ENCODE peak calls at places on chromosomes 6 and 20, in six cellular contexts. X is endothelial cell of umbilical vein; Y is ovary; T is neural progenitor cell; P is suprapubic skin; Z is CD4-positive, CD25-positive, alpha-beta regulatory T cell. S is an unnamed sample. For H3K4me1, the result is how much of the 10 kb centered on the place peaks cover.

GRCh38 chr20:63908008-63908682 is 13.2 kb downstream of the DNAJC5 start:
- DNase-seq in X (no peak), Y (no peak), T (no peak), P (no peak), Z (no peak), S (no peak)

GRCh38 chr6:144335914-144336313 is 50.8 kb downstream of the UTRN start:
- DNase-seq in X (no peak), Y (no peak), T (no peak), P (no peak), Z (no peak), S (no peak)

GRCh38 chr6:4300917-4301316 is 165.5 kb upstream of the ECI2 start:
- DNase-seq in X (no peak), Y (no peak), T (no peak), P (no peak), Z (no peak), S (no peak)

GRCh38 chr20:46117704-46118467 is at the start of gene CD40:
- DNase-seq in X (peak), Y (peak), T (peak), P (peak), Z (peak), S (peak)

GRCh38 chr6:43702522-43703440 is 15.2 kb upstream of the MRPS18A start:
- DNase-seq in X (peak), Y (peak), T (peak), P (peak), Z (no peak), S (peak)

GRCh38 chr20:16128538-16129106 is 444.6 kb downstream of the KIF16B start:
- DNase-seq in X (no peak), Y (no peak), T (no peak), P (no peak), Z (no peak), S (no peak)

GRCh38 chr6:71621918-71622519 is 264.3 kb upstream of the RIMS1 start:
- DNase-seq in X (peak), Y (no peak), T (peak), P (no peak), Z (no peak), S (no peak)

GRCh38 chr6:27145731-27146455 is 101.6 kb upstream of the PRSS16 start:
- DNase-seq in X (peak), Y (peak), T (peak), P (peak), Z (peak), S (peak)

GRCh38 chr6:701696-702479 is 8.9 kb upstream of the EXOC2 start:
- DNase-seq in X (no peak), Y (no peak), T (peak), P (no peak), Z (no peak), S (no peak)

GRCh38 chr20:44586289-44586911 is 4.0 kb downstream of the PKIG start:
- DNase-seq in X (peak), Y (no peak), T (no peak), P (no peak), Z (no peak), S (no peak)

GRCh38 chr6:56840467-56841371 is 114.2 kb upstream of the BEND6 start:
- DNase-seq in X (peak), Y (no peak), T (no peak), P (no peak), Z (no peak), S (no peak)

GRCh38 chr6:31652925-31653724 is 664 bp upstream of the BAG6 start:
- DNase-seq in X (no peak), Y (peak), T (peak), P (peak), Z (peak), S (peak)

GRCh38 chr6:150118208-150118607 is 24.6 kb upstream of the PPP1R14C start:
- DNase-seq in X (no peak), Y (no peak), T (peak), P (no peak), Z (no peak), S (no peak)

GRCh38 chr20:47370850-47371782 is 14.6 kb upstream of the ZMYND8 start:
- DNase-seq in X (no peak), Y (no peak), T (peak), P (no peak), Z (no peak), S (peak)

GRCh38 chr20:58545565-58546195 is 30.5 kb upstream of the APCDD1L start:
- DNase-seq in X (no peak), Y (no peak), T (no peak), P (peak), Z (no peak), S (no peak)
- H3K27ac ChIP-seq in X (no peak), Y (no peak), T (no peak), P (no peak), Z (no peak), S (no peak)

DNA sequence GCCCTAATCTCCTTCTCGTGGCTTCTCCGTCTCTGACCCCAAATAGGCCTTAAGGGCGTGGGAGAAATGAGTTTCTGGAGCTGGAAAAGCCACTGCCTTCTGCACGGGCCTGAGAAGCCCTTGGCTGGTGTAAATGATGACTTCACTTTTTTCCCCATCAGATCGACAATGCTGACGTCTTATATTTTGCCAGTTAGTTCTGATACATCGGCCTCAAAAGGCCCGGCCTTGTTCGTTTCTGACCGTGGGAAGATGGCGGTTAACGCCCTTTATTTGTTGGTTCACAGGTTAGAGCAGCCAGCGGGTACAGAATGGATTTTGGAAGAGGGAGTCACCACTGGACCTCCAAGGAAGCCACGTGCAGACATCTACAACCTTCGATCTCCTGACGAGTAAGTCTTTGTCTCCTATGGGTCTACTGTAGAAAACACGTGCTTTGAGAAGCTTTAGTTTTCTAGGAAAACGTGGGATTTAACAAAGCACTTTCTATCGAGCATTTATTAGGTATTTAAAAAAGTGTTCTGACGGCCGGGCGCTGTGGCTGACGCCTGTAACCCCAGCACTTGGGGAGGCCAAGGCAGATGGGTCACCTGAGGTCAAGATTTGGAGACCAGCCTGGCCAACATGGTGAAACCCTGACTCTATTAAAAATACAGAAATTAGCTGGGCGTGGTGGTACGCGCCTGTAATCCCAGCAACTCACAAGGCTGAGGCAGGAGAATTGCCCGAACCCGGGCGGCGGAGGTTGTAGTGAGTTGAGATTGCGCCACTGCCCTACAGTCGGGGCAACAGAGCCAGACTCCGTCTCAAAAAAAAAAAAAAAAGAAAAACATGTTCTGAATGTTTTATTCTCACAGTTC is 1.2 kb upstream of the ZNFX1 start:
- DNase-seq in X (no peak), Y (peak), T (peak), P (no peak), Z (peak), S (no peak)
- H3K4me1 ChIP-seq in X (half or more), Y (under half), T (under half), P (half or more), Z (under half), S (under half)

GRCh38 chr6:134516582-134516981 is 198.7 kb upstream of the SGK1 start:
- DNase-seq in X (no peak), Y (no peak), T (no peak), P (no peak), Z (no peak), S (no peak)

GRCh38 chr6:134517863-134518262 is 200.0 kb upstream of the SGK1 start:
- DNase-seq in X (no peak), Y (no peak), T (no peak), P (no peak), Z (no peak), S (no peak)

GRCh38 chr6:134519456-134519855 is 201.5 kb upstream of the SGK1 start:
- DNase-seq in X (peak), Y (no peak), T (no peak), P (no peak), Z (no peak), S (peak)

GRCh38 chr6:134515976-134516375 is 198.1 kb upstream of the SGK1 start:
- DNase-seq in X (no peak), Y (no peak), T (no peak), P (no peak), Z (no peak), S (no peak)

GRCh38 chr6:134517145-134517658 is 199.3 kb upstream of the SGK1 start:
- DNase-seq in X (peak), Y (peak), T (peak), P (no peak), Z (no peak), S (peak)
- H3K4me3 ChIP-seq in X (no peak), Y (no peak), T (no peak), P (peak), Z (no peak), S (no peak)

GRCh38 chr6:81436990-81437389 is 315.5 kb downstream of the TENT5A start:
- DNase-seq in X (no peak), Y (no peak), T (no peak), P (no peak), Z (no peak), S (no peak)
- H3K27ac ChIP-seq in X (no peak), Y (no peak), T (no peak), P (no peak), Z (no peak), S (no peak)

GRCh38 chr6:90268178-90268577 is 28.5 kb downstream of the BACH2 start:
- DNase-seq in X (no peak), Y (no peak), T (no peak), P (no peak), Z (no peak), S (no peak)

GRCh38 chr6:90273863-90274262 is 22.8 kb downstream of the BACH2 start:
- DNase-seq in X (no peak), Y (no peak), T (no peak), P (no peak), Z (no peak), S (no peak)

GRCh38 chr6:90271831-90272230 is 24.8 kb downstream of the BACH2 start:
- DNase-seq in X (no peak), Y (no peak), T (no peak), P (no peak), Z (no peak), S (no peak)

GRCh38 chr6:90266845-90267621 is 29.6 kb downstream of the BACH2 start:
- DNase-seq in X (no peak), Y (no peak), T (no peak), P (no peak), Z (peak), S (no peak)

DNA sequence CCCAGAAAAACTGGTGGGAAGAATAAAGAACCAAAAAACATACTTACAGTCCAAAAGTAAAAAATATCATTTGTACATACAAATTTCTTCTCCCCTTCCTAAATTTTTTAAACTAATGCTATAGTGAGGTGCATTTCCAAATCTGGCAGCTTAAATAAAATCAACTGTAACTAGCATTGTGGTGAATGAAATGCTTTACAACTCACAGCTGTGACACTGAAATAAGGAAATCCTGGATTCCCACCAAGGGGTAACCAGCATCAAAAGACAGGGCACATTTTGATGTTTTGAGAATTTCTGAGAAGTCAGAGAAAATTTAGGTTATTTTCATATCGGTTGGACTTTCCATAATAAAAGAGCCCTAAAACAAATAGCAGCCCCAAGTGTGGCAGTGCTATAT is 27.3 kb downstream of the BACH2 start:
- DNase-seq in X (no peak), Y (no peak), T (no peak), P (no peak), Z (no peak), S (no peak)
- H3K4me1 ChIP-seq in X (under half), Y (under half), T (under half), P (under half), Z (under half), S (under half)

DNA sequence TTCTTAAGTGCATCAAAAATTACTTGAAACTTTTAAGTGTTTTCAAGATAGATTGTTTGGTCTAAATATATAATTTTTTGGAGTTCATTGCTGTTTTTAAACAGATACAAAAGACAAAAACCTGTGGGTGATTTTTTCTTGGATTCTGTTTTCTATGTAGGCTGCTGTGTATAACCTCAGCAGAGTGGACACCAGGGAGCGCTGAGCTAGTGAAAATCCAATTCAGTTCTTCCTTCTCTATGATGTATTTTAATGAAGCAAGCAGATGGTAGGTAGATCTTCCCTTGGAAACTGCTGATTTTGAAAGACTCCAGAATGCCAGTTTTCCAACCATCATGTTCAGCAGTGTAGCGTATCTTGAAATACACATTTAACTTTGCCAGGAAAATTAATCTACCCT is 177.9 kb downstream of the PHF3 start:
- DNase-seq in X (no peak), Y (no peak), T (peak), P (no peak), Z (no peak), S (no peak)
- H3K4me3 ChIP-seq in X (no peak), Y (no peak), T (no peak), P (no peak), Z (no peak), S (no peak)

GRCh38 chr6:168039301-168039700 is 39.7 kb downstream of the FRMD1 start:
- DNase-seq in X (no peak), Y (no peak), T (no peak), P (no peak), Z (no peak), S (no peak)

GRCh38 chr6:168037856-168038255 is 40.4 kb downstream of the KIF25 start:
- DNase-seq in X (no peak), Y (no peak), T (no peak), P (no peak), Z (no peak), S (no peak)

GRCh38 chr6:168038576-168039140 is 40.4 kb downstream of the FRMD1 start:
- DNase-seq in X (no peak), Y (no peak), T (no peak), P (peak), Z (no peak), S (no peak)

GRCh38 chr6:168035661-168036616 is 38.5 kb downstream of the KIF25 start:
- DNase-seq in X (peak), Y (no peak), T (peak), P (peak), Z (no peak), S (no peak)

DNA sequence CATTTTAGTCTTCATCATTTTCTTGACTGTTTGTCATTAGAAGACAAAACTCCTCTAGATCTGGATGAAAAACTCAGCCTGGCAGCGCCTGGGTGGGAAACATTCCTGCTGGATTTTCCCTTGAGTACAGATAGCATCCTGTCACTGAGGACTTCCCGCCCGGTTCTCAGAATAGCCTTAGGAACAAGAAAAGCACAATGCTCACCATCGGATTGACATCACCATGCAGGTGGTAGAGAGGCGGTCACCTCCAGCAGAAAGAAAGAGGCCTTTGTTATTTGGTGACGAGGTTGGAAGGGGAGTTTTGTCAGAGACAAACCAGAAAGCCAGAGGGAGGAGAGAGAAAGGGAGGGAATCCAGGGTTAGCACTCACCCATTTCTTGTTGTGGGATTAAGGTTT is 39.8 kb downstream of the KIF25 start:
- DNase-seq in X (no peak), Y (no peak), T (peak), P (peak), Z (no peak), S (no peak)
- H3K27ac ChIP-seq in X (no peak), Y (no peak), T (peak), P (peak), Z (no peak), S (no peak)